ENCODE peak calls at places on chromosomes 5 and 9, in five cellular contexts. D, Y, K, G and V are unnamed samples.

GRCh38 chr5:38532165-38532669 is 24.2 kb downstream of the LIFR start:
- DNase-seq in K (no peak), G (no peak), Y (no peak), D (no peak), V (no peak)

GRCh38 chr5:32051796-32052195 is 122.3 kb downstream of the GOLPH3 start:
- DNase-seq in G (no peak), K (no peak), Y (no peak), D (no peak), V (no peak)

GRCh38 chr9:97984188-97985057 is 1.3 kb downstream of the ANP32B start:
- DNase-seq in G (peak; percentile 40), Y (peak; percentile 87), D (peak; percentile 90), K (peak; percentile 89), V (peak; percentile 83)

GRCh38 chr9:123997665-123998277 is 13.8 kb upstream of the LHX2 start:
- DNase-seq in K (peak; percentile 61), Y (no peak), G (no peak), D (peak; percentile 64), V (peak; percentile 44)

GRCh38 chr5:43195670-43196265 is 3.7 kb downstream of the NIM1K start:
- DNase-seq in D (no peak), Y (no peak), K (no peak), G (no peak), V (no peak)

GRCh38 chr5:174724484-174725260 is at the start of gene MSX2:
- DNase-seq in G (peak; percentile 39), Y (peak; percentile 55), K (peak; percentile 92), D (peak; percentile 93), V (peak; percentile 86)

GRCh38 chr5:17772232-17772631 is 138.0 kb downstream of the TAF11L14 start:
- DNase-seq in D (no peak), K (no peak), G (no peak), Y (no peak), V (no peak)

GRCh38 chr5:3226171-3226570 is 369.5 kb upstream of the IRX1 start:
- DNase-seq in D (no peak), K (no peak), G (peak; percentile 60), Y (no peak), V (no peak)

GRCh38 chr5:131389869-131390265 is 126.0 kb downstream of the CDC42SE2 start:
- DNase-seq in K (no peak), Y (no peak), G (no peak), D (no peak), V (no peak)

GRCh38 chr9:71549023-71549422 is 219.3 kb downstream of the CEMIP2 start:
- DNase-seq in Y (no peak), K (no peak), G (no peak), D (no peak), V (no peak)

DNA sequence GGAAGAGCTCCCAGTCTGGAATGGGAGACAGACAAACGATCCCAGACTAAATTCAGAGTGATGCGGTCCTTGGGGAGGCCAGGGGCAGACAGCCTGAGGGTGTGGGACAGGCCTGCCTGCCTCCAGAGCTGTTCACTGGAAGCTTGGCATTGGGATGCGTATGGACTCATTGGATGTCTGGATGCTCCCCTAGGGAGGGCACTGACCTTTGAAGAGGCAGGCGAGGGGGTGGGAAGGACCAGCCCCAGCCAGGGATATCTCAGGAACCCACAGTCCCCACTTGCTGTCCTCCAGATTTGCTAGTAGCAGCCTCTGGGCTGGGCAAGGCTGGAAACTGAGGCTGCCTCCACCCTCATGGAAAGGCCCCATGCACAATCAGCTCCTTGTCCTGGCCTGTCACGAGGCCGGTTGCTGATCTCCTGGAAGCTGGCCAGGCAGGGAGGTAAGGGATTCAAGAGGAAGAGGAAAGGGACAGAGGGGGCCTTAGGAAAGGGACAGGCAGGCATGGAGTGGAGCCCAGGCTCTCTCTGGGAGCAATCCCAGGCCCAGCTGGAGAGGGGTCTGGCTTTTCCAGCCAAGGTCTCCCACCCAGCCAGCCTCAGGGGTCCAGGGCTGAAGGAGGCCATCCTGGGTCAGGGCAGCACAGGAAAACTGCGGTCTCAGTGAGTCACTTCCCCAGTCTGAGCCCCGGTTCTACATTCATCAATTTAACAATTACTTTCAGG is 69.1 kb upstream of the GGTA1 start:
- DNase-seq in Y (peak; percentile 63), K (peak; percentile 74), D (no peak), G (peak; percentile 30), V (peak; percentile 70)
- H3K27ac ChIP-seq in Y (peak overlapping the region; percentile 32), K (peak overlapping the region; percentile 80), D (no peak overlapping the region), G (no peak overlapping the region), V (peak overlapping the region; percentile 83)

DNA sequence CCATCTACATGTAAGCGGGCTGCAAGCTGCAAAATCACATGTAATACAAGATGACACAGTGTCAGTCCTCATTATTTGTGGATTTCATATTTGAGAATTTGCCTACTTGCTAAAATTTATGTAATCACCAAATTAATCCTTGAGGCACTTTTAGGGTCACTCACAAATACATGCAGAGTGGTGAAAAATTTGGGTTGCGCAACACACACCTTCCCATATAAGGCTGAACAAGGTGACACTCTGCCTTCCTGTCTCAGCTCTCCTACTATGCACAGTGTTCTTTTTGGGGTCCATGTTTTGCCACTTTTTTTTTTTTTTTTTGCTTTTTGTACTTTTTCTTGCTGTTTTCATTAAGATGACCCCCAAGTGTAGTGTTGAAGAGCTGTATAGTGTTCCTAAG is 111.0 kb downstream of the FBXL7 start:
- DNase-seq in D (no peak), K (no peak), G (no peak), Y (no peak), V (no peak)
- H3K27ac ChIP-seq in D (no peak overlapping the region), K (no peak overlapping the region), G (no peak overlapping the region), Y (no peak overlapping the region), V (no peak overlapping the region)

DNA sequence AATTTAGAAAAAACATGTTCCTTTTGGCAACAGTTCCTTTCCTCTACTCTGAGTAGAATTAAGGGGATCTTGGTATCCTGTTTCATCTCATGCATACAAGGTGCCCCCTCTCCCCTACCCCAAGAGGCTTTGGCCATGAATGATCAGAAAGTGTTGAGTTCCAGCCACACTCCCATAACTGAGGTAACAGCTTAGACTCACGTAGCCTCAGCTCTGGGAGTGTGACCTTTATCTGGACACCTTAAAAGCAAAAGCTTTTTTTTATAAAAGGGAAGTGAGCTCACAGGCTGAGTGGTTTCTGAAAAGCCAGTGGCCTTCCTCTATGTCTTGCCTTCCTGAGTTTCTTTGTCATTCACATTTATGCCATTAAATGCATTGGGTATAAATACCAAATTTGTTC is 900 bp upstream of the HAVCR2 start:
- DNase-seq in Y (no peak), G (no peak), K (no peak), D (no peak), V (no peak)
- H3K27ac ChIP-seq in Y (no peak overlapping the region), G (no peak overlapping the region), K (no peak overlapping the region), D (peak overlapping the region; percentile 54), V (no peak overlapping the region)

DNA sequence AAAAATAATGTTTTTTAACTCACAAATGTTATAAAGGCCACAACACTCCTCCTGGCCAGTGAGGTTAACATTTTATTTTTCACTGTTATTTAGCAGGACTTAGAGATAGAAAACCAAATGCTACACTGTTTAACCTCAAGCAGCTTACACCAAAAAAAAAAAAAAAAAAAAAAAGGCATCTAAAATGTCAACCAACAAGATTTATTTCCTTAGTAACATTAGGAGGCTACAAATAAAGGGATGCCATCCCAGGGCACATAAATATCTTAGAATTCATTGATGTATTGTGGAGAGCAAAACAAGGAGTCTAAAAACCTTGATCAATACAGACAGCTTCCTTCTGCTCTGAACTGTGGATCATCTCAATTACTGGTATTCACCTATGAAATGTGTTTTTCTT is 53.7 kb downstream of the ELAVL2 start:
- DNase-seq in G (no peak), Y (no peak), K (no peak), D (no peak), V (no peak)
- H3K27ac ChIP-seq in G (no peak overlapping the region), Y (no peak overlapping the region), K (no peak overlapping the region), D (no peak overlapping the region), V (no peak overlapping the region)

GRCh38 chr5:124591583-124591982 is 154.9 kb downstream of the ZNF608 start:
- DNase-seq in K (no peak), D (no peak), G (no peak), Y (no peak), V (no peak)
- H3K27ac ChIP-seq in K (no peak overlapping the region), D (no peak overlapping the region), G (no peak overlapping the region), Y (no peak overlapping the region), V (no peak overlapping the region)

DNA sequence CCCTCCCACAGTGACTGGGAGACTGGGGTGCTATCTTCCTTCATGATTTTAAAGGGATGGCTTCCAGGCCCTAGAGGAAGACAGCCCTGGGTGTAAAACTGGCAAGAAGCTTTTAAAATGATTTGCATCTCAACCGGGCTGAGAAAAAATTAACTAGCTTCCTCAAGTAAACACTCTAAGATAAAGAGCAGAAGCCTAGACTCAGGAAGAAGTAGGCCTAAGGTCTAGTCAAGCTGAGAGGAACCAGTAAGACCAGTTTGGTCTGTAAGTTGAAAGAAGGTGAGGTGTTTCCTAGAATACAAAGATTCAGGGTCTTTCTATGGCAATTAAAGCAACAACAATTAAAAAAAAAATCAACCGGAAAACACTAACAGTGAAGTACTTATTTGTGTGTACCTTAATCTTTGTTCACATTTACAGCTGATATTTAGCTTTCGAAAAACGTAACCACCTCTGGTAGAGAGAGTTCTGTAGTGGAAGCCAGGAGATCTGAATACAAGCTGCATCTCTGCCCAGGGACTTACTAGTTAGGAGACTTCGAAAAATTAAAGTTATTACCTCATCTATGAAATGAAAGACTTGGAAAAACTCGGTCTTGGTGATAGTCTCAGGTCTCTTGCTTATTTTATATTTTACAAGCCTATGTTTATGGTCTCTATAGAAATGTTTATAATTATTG is 75.7 kb downstream of the TUSC1 start:
- DNase-seq in Y (no peak), G (no peak), K (no peak), D (no peak), V (no peak)
- H3K27ac ChIP-seq in Y (no peak overlapping the region), G (no peak overlapping the region), K (no peak overlapping the region), D (no peak overlapping the region), V (no peak overlapping the region)

GRCh38 chr9:131049829-131050715 is 41.1 kb downstream of the LAMC3 start:
- DNase-seq in D (no peak), K (no peak), G (no peak), Y (no peak), V (no peak)
- H3K27ac ChIP-seq in D (no peak overlapping the region), K (no peak overlapping the region), G (no peak overlapping the region), Y (no peak overlapping the region), V (no peak overlapping the region)

DNA sequence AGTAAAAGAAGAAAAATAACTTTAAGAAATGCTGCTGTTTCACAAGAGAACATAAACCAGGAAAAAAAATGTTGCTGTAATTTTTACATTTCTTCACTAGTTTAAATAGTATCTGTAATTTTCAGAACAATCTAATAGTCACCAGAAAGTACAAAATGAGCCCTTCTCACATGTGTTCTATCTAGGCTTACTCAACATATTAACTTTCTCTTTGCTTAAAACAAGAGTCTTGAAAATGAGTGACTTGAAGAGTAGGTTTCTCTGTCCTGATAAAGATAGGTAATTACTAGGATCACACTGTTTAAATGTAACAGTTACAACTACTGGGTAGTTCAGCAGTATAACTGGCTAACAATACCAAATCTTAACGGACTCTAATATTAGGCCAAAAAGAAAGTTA is 37.5 kb downstream of the CLINT1 start:
- DNase-seq in G (no peak), K (no peak), D (no peak), Y (no peak), V (no peak)
- H3K27ac ChIP-seq in G (no peak overlapping the region), K (no peak overlapping the region), D (no peak overlapping the region), Y (no peak overlapping the region), V (no peak overlapping the region)

DNA sequence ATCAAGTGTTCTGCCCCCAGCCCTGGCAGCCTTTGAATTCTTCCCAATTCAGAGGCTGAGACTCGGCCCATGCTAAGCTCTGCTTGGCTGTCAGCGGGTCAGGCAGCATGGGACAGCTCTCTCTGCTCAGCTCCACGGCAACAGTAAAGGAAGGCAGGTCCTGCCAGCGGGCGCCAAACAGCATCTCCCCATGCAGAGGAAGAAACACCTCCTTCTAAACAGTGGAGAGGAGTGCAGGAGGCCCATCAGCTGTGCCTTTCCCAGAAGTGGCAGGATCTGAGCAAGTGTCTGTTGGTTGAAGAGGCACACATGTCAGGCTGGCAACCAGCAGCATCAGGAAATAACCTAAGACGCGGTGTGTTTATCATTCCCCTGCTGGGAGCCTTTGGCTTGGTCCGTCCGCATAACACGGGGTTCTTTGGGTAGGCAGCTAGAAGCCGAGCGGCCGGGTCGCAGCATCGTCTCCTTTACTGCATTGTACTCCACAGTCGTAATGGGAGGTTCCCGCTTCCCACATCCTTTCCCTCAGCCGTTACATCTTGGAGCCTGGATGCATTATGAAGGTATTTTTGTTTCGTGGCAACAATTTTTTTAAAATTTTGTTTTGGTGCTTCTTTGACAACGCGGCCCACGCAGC is 42.7 kb upstream of the NCS1 start:
- DNase-seq in D (no peak), G (no peak), K (no peak), Y (no peak), V (no peak)
- H3K27ac ChIP-seq in D (peak overlapping the region; percentile 59), G (no peak overlapping the region), K (peak overlapping the region; percentile 4), Y (peak overlapping the region; percentile 28), V (peak overlapping the region; percentile 85)